ENCODE peak calls at places on chromosomes 7 and 10, in eight cellular contexts. One of them, this sample, is unnamed.

GRCh38 chr7:24820730-24821044 is 63.4 kb upstream of the GSDME start:
- DNase-seq in ELF-1: no peak
- DNase-seq in progenitor cell of endocrine pancreas: no peak
- DNase-seq in activated T-cell treated with anti-CD3 and anti-CD28 coated beads, Interleukin-2, amount 50 U/mL, for 72 hours: no peak
- DNase-seq in body of pancreas: no peak
- DNase-seq in GM12865: no peak
- DNase-seq in T-cell: no peak
- DNase-seq in germinal center: no peak
- DNase-seq in this sample: no peak

GRCh38 chr10:64636461-64636860 is 1115.3 kb downstream of the REEP3 start:
- DNase-seq in ELF-1: no peak
- DNase-seq in progenitor cell of endocrine pancreas: no peak
- DNase-seq in activated T-cell treated with anti-CD3 and anti-CD28 coated beads, Interleukin-2, amount 50 U/mL, for 72 hours: no peak
- DNase-seq in body of pancreas: no peak
- DNase-seq in GM12865: no peak
- DNase-seq in T-cell: no peak
- DNase-seq in germinal center: no peak
- DNase-seq in this sample: no peak

GRCh38 chr10:8069627-8070026 is 15.1 kb downstream of the GATA3 start:
- DNase-seq in ELF-1: no peak
- DNase-seq in progenitor cell of endocrine pancreas: no peak
- DNase-seq in activated T-cell treated with anti-CD3 and anti-CD28 coated beads, Interleukin-2, amount 50 U/mL, for 72 hours: no peak
- DNase-seq in body of pancreas: no peak
- DNase-seq in GM12865: no peak
- DNase-seq in T-cell: no peak
- DNase-seq in germinal center: no peak
- DNase-seq in this sample: no peak

GRCh38 chr7:106425017-106425719 is 140.4 kb upstream of the NAMPT start:
- DNase-seq in ELF-1: no peak
- DNase-seq in progenitor cell of endocrine pancreas: no peak
- DNase-seq in activated T-cell treated with anti-CD3 and anti-CD28 coated beads, Interleukin-2, amount 50 U/mL, for 72 hours: peak
- DNase-seq in body of pancreas: peak
- DNase-seq in GM12865: peak
- DNase-seq in T-cell: peak
- DNase-seq in germinal center: peak
- DNase-seq in this sample: peak

GRCh38 chr7:135490783-135491182 is 19.1 kb downstream of the CNOT4 start:
- DNase-seq in ELF-1: no peak
- DNase-seq in progenitor cell of endocrine pancreas: no peak
- DNase-seq in activated T-cell treated with anti-CD3 and anti-CD28 coated beads, Interleukin-2, amount 50 U/mL, for 72 hours: no peak
- DNase-seq in body of pancreas: peak
- DNase-seq in GM12865: no peak
- DNase-seq in T-cell: no peak
- DNase-seq in germinal center: no peak
- DNase-seq in this sample: peak

GRCh38 chr7:91685544-91685943 is 195.0 kb downstream of the MTERF1 start:
- DNase-seq in ELF-1: no peak
- DNase-seq in progenitor cell of endocrine pancreas: no peak
- DNase-seq in activated T-cell treated with anti-CD3 and anti-CD28 coated beads, Interleukin-2, amount 50 U/mL, for 72 hours: no peak
- DNase-seq in body of pancreas: no peak
- DNase-seq in GM12865: no peak
- DNase-seq in T-cell: no peak
- DNase-seq in germinal center: no peak
- DNase-seq in this sample: peak

GRCh38 chr10:76405932-76406331 is 974.5 kb downstream of the LRMDA start:
- DNase-seq in ELF-1: no peak
- DNase-seq in progenitor cell of endocrine pancreas: no peak
- DNase-seq in activated T-cell treated with anti-CD3 and anti-CD28 coated beads, Interleukin-2, amount 50 U/mL, for 72 hours: no peak
- DNase-seq in body of pancreas: no peak
- DNase-seq in GM12865: no peak
- DNase-seq in T-cell: no peak
- DNase-seq in germinal center: no peak
- DNase-seq in this sample: no peak

GRCh38 chr10:182441-183201 is 47.4 kb downstream of the ZMYND11 start:
- DNase-seq in ELF-1: no peak
- DNase-seq in progenitor cell of endocrine pancreas: no peak
- DNase-seq in activated T-cell treated with anti-CD3 and anti-CD28 coated beads, Interleukin-2, amount 50 U/mL, for 72 hours: peak
- DNase-seq in body of pancreas: no peak
- DNase-seq in GM12865: peak
- DNase-seq in T-cell: no peak
- DNase-seq in germinal center: no peak
- DNase-seq in this sample: no peak

GRCh38 chr10:128471151-128471550 is 344.9 kb upstream of the MKI67 start:
- DNase-seq in ELF-1: no peak
- DNase-seq in progenitor cell of endocrine pancreas: no peak
- DNase-seq in activated T-cell treated with anti-CD3 and anti-CD28 coated beads, Interleukin-2, amount 50 U/mL, for 72 hours: no peak
- DNase-seq in body of pancreas: no peak
- DNase-seq in GM12865: no peak
- DNase-seq in T-cell: no peak
- DNase-seq in germinal center: no peak
- DNase-seq in this sample: no peak

GRCh38 chr10:88460601-88461000 is 122.5 kb downstream of the RNLS start:
- DNase-seq in ELF-1: no peak
- DNase-seq in progenitor cell of endocrine pancreas: no peak
- DNase-seq in activated T-cell treated with anti-CD3 and anti-CD28 coated beads, Interleukin-2, amount 50 U/mL, for 72 hours: no peak
- DNase-seq in body of pancreas: no peak
- DNase-seq in GM12865: no peak
- DNase-seq in T-cell: no peak
- DNase-seq in germinal center: no peak
- DNase-seq in this sample: no peak

GRCh38 chr7:36473454-36474282 is 84.0 kb downstream of the ANLN start:
- DNase-seq in ELF-1: peak
- DNase-seq in progenitor cell of endocrine pancreas: peak
- DNase-seq in activated T-cell treated with anti-CD3 and anti-CD28 coated beads, Interleukin-2, amount 50 U/mL, for 72 hours: peak
- DNase-seq in body of pancreas: peak
- DNase-seq in GM12865: peak
- DNase-seq in T-cell: no peak
- DNase-seq in germinal center: no peak
- DNase-seq in this sample: peak

GRCh38 chr10:74117738-74118137 is 32.9 kb downstream of the AP3M1 start:
- DNase-seq in ELF-1: no peak
- DNase-seq in progenitor cell of endocrine pancreas: no peak
- DNase-seq in activated T-cell treated with anti-CD3 and anti-CD28 coated beads, Interleukin-2, amount 50 U/mL, for 72 hours: peak
- DNase-seq in body of pancreas: no peak
- DNase-seq in GM12865: peak
- DNase-seq in T-cell: no peak
- DNase-seq in germinal center: no peak
- DNase-seq in this sample: no peak

GRCh38 chr10:48800283-48800675 is 115.6 kb downstream of the WDFY4 start:
- DNase-seq in ELF-1: no peak
- DNase-seq in progenitor cell of endocrine pancreas: no peak
- DNase-seq in activated T-cell treated with anti-CD3 and anti-CD28 coated beads, Interleukin-2, amount 50 U/mL, for 72 hours: no peak
- DNase-seq in body of pancreas: no peak
- DNase-seq in GM12865: peak
- DNase-seq in T-cell: no peak
- DNase-seq in germinal center: no peak
- DNase-seq in this sample: peak

GRCh38 chr7:112994666-112995065 is 92.0 kb downstream of the GPR85 start:
- DNase-seq in ELF-1: no peak
- DNase-seq in progenitor cell of endocrine pancreas: no peak
- DNase-seq in activated T-cell treated with anti-CD3 and anti-CD28 coated beads, Interleukin-2, amount 50 U/mL, for 72 hours: no peak
- DNase-seq in body of pancreas: no peak
- DNase-seq in GM12865: no peak
- DNase-seq in T-cell: no peak
- DNase-seq in germinal center: no peak
- DNase-seq in this sample: no peak

GRCh38 chr7:100220833-100221718 is 1.3 kb downstream of the PVRIG start:
- DNase-seq in ELF-1: no peak
- DNase-seq in progenitor cell of endocrine pancreas: no peak
- DNase-seq in activated T-cell treated with anti-CD3 and anti-CD28 coated beads, Interleukin-2, amount 50 U/mL, for 72 hours: peak
- DNase-seq in body of pancreas: no peak
- DNase-seq in GM12865: peak
- DNase-seq in T-cell: peak
- DNase-seq in germinal center: peak
- DNase-seq in this sample: no peak

GRCh38 chr7:121372376-121373024 is 23.6 kb downstream of the FAM3C start:
- DNase-seq in ELF-1: no peak
- DNase-seq in progenitor cell of endocrine pancreas: no peak
- DNase-seq in activated T-cell treated with anti-CD3 and anti-CD28 coated beads, Interleukin-2, amount 50 U/mL, for 72 hours: no peak
- DNase-seq in body of pancreas: no peak
- DNase-seq in GM12865: peak
- DNase-seq in T-cell: no peak
- DNase-seq in germinal center: peak
- DNase-seq in this sample: no peak

GRCh38 chr7:32761451-32762320 is 129.9 kb downstream of the KBTBD2 start:
- DNase-seq in ELF-1: peak
- DNase-seq in progenitor cell of endocrine pancreas: no peak
- DNase-seq in activated T-cell treated with anti-CD3 and anti-CD28 coated beads, Interleukin-2, amount 50 U/mL, for 72 hours: no peak
- DNase-seq in body of pancreas: no peak
- DNase-seq in GM12865: no peak
- DNase-seq in T-cell: no peak
- DNase-seq in germinal center: no peak
- DNase-seq in this sample: no peak

GRCh38 chr10:77428776-77429395 is 208.7 kb downstream of the KCNMA1 start:
- DNase-seq in ELF-1: peak
- DNase-seq in progenitor cell of endocrine pancreas: peak
- DNase-seq in activated T-cell treated with anti-CD3 and anti-CD28 coated beads, Interleukin-2, amount 50 U/mL, for 72 hours: no peak
- DNase-seq in body of pancreas: peak
- DNase-seq in GM12865: no peak
- DNase-seq in T-cell: no peak
- DNase-seq in germinal center: no peak
- DNase-seq in this sample: no peak

GRCh38 chr10:14383266-14383665 is 52.5 kb upstream of the FRMD4A start:
- DNase-seq in ELF-1: no peak
- DNase-seq in progenitor cell of endocrine pancreas: no peak
- DNase-seq in activated T-cell treated with anti-CD3 and anti-CD28 coated beads, Interleukin-2, amount 50 U/mL, for 72 hours: no peak
- DNase-seq in body of pancreas: no peak
- DNase-seq in GM12865: no peak
- DNase-seq in T-cell: no peak
- DNase-seq in germinal center: no peak
- DNase-seq in this sample: no peak

GRCh38 chr7:30116771-30117170 is 18.0 kb upstream of the MTURN start:
- DNase-seq in ELF-1: peak
- DNase-seq in progenitor cell of endocrine pancreas: no peak
- DNase-seq in activated T-cell treated with anti-CD3 and anti-CD28 coated beads, Interleukin-2, amount 50 U/mL, for 72 hours: no peak
- DNase-seq in body of pancreas: no peak
- DNase-seq in GM12865: no peak
- DNase-seq in T-cell: no peak
- DNase-seq in germinal center: no peak
- DNase-seq in this sample: no peak

This sample was measured in OCI-M1.